ENCODE peak calls at places on chromosomes 3 and 15, in ten cellular contexts. D, Q, P, J, F, Y, S, K, L and N are unnamed samples.
A peak's percentile ranks its signal among the peaks of the same experiment; 100 is the strongest.

GRCh38 chr3:186502138-186502941 is 41.8 kb downstream of the CRYGS start:
- DNase-seq in D (no peak), Q (no peak), P (no peak), J (no peak), F (no peak), Y (no peak), S (no peak), K (no peak), L (no peak), N (no peak)

GRCh38 chr15:80695099-80695910 is at the start of gene ABHD17C:
- DNase-seq in D (no peak), Q (peak; percentile 31), P (peak; percentile 72), J (peak; percentile 68), F (peak; percentile 74), Y (peak; percentile 72), S (peak; percentile 68), K (peak; percentile 73), L (peak; percentile 89), N (peak; percentile 53)

GRCh38 chr15:60780147-60780546 is 301.2 kb upstream of the ICE2 start:
- DNase-seq in D (no peak), Q (no peak), P (no peak), J (no peak), F (no peak), Y (no peak), S (no peak), K (no peak), L (no peak), N (no peak)

GRCh38 chr3:42269647-42270046 is 3.7 kb upstream of the CCK start:
- DNase-seq in D (no peak), Q (no peak), P (no peak), J (no peak), F (no peak), Y (no peak), S (no peak), K (no peak), L (no peak), N (no peak)

GRCh38 chr3:197913981-197914380 is 36.0 kb upstream of the RPL35A start:
- DNase-seq in D (no peak), Q (no peak), P (no peak), J (no peak), F (no peak), Y (no peak), S (no peak), K (no peak), L (no peak), N (no peak)

GRCh38 chr3:87206070-87206469 is 21.0 kb upstream of the CHMP2B start:
- DNase-seq in D (no peak), Q (no peak), P (peak; percentile 30), J (no peak), F (no peak), Y (peak; percentile 87), S (peak; percentile 82), K (no peak), L (no peak), N (peak; percentile 86)

GRCh38 chr3:69178838-69179739 is 56.7 kb upstream of the LMOD3 start:
- DNase-seq in D (peak; percentile 41), Q (no peak), P (peak; percentile 59), J (no peak), F (no peak), Y (peak; percentile 29), S (no peak), K (no peak), L (peak; percentile 70), N (no peak)

GRCh38 chr15:99909914-99910313 is 176.7 kb upstream of the LYSMD4 start:
- DNase-seq in D (no peak), Q (no peak), P (peak; percentile 12), J (no peak), F (no peak), Y (no peak), S (no peak), K (no peak), L (no peak), N (no peak)

GRCh38 chr3:64464955-64465354 is 222.8 kb downstream of the ADAMTS9 start:
- DNase-seq in D (no peak), Q (no peak), P (no peak), J (no peak), F (no peak), Y (no peak), S (no peak), K (no peak), L (no peak), N (no peak)
- TF ChIP-seq CTCF in D (no peak), Q (no peak), P (no peak), J (no peak), F (no peak), Y (no peak), S (no peak), K (no peak), L (no peak), N (no peak)

DNA sequence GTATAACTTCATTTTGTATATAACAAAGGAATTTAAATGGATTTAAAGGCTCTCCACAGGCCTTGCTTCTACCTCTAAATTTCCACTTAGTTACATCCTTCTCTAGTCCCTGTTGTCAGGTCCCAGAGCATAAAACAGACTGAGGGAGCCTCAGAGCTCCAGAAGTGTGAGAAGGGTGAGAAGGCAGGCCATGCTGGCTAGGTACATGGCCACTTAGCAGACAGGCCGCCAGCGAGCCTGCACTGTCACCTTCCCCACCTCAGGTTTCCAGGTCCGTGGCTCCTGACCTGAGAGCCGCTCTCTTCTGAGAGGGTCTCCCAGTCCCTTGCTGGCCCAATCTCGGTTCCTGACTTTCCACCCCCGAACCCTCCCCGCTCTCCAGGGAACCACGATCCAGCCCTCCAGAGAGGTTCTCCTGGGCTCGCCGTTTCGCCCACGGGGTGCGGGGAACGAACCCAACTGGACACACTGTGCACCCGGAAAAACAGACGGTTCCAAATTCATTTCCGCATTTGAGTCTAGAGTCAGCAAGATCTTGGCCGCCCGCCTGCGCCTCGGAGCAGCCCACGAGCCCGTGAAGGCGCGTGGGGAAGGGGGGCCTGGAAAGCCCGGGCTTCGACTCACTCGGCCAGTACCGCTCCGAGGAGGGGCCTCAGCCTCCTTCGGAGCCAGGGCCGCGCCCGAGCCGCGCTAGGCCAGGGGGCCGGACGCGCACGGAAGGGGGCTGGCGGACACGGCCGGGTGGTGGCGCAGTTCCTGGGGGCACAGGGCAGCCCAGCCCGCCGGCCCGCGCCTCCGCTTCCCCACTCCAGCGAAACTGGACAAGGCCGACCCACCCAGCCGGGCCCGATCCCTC is 16.7 kb upstream of the SOX2 start:
- DNase-seq in D (no peak), Q (peak; percentile 47), P (peak; percentile 57), J (peak; percentile 35), F (peak; percentile 32), Y (peak; percentile 57), S (no peak), K (peak; percentile 9), L (peak; percentile 51), N (peak; percentile 30)
- TF ChIP-seq CTCF in D (no peak), Q (peak; percentile 49), P (no peak), J (no peak), F (no peak), Y (no peak), S (no peak), K (no peak), L (no peak), N (no peak)

GRCh38 chr3:52893723-52894122 is 3.6 kb downstream of the STIMATE start:
- DNase-seq in D (no peak), Q (no peak), P (no peak), J (no peak), F (no peak), Y (no peak), S (peak; percentile 9), K (no peak), L (no peak), N (no peak)

GRCh38 chr3:52892625-52893311 is 4.6 kb downstream of the STIMATE start:
- DNase-seq in D (no peak), Q (no peak), P (no peak), J (no peak), F (no peak), Y (no peak), S (peak; percentile 21), K (no peak), L (no peak), N (peak; percentile 38)

GRCh38 chr3:52891615-52892081 is 5.7 kb downstream of the STIMATE start:
- DNase-seq in D (no peak), Q (no peak), P (no peak), J (no peak), F (no peak), Y (no peak), S (peak; percentile 73), K (no peak), L (no peak), N (peak; percentile 69)

GRCh38 chr3:52891164-52891563 is 6.2 kb downstream of the STIMATE start:
- DNase-seq in D (no peak), Q (no peak), P (no peak), J (no peak), F (no peak), Y (no peak), S (no peak), K (no peak), L (no peak), N (no peak)

DNA sequence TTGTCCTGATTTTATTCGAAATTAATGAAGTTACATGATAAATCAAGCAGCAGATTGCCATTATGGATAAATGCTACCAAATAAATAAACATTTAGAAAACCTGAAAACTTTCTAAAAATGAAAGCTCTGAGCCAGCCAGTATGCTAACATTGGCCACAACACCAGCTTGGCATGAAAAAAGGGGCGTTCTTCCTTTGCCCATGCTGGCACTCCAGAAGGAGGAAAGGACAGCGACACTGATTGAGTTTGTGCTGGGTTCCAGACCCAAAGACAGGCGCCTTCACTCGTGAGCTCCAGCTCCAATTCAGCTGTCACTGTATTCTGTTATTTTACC is 5.1 kb downstream of the STIMATE start:
- DNase-seq in D (no peak), Q (no peak), P (no peak), J (no peak), F (no peak), Y (no peak), S (peak; percentile 10), K (no peak), L (no peak), N (no peak)
- TF ChIP-seq CTCF in D (no peak), Q (no peak), P (no peak), J (no peak), F (no peak), Y (no peak), S (no peak), K (no peak), L (no peak), N (no peak)

GRCh38 chr3:72655151-72655551 is 193.1 kb downstream of the SHQ1 start:
- DNase-seq in D (no peak), Q (no peak), P (peak; percentile 46), J (no peak), F (no peak), Y (peak; percentile 58), S (no peak), K (peak; percentile 45), L (no peak), N (peak; percentile 14)

GRCh38 chr3:72657666-72658065 is 190.6 kb downstream of the SHQ1 start:
- DNase-seq in D (no peak), Q (no peak), P (peak; percentile 20), J (no peak), F (no peak), Y (no peak), S (no peak), K (no peak), L (no peak), N (no peak)

GRCh38 chr3:72658466-72659100 is 189.7 kb downstream of the SHQ1 start:
- DNase-seq in D (no peak), Q (no peak), P (no peak), J (no peak), F (no peak), Y (no peak), S (no peak), K (no peak), L (no peak), N (no peak)

GRCh38 chr3:72652395-72652794 is 195.8 kb downstream of the SHQ1 start:
- DNase-seq in D (no peak), Q (no peak), P (no peak), J (no peak), F (no peak), Y (no peak), S (no peak), K (no peak), L (no peak), N (no peak)

GRCh38 chr3:72655758-72656157 is 192.5 kb downstream of the SHQ1 start:
- DNase-seq in D (no peak), Q (no peak), P (no peak), J (no peak), F (no peak), Y (no peak), S (no peak), K (no peak), L (no peak), N (no peak)
- TF ChIP-seq CTCF in D (peak; percentile 30), Q (no peak), P (no peak), J (no peak), F (no peak), Y (no peak), S (no peak), K (peak; percentile 18), L (no peak), N (peak; percentile 10)